ENCODE peak calls at places on chromosomes 4 and X, in ten cellular contexts. A is chondrocyte, I is hepatocyte, X is endothelial cell, E is cardiac fibroblast, B is MCF 10A, K is OCI-LY7, Z is astrocyte of the spinal cord, Y is GM23338, D is Calu3. L is an unnamed sample.

GRCh38 chr4:183404016-183404415 is 40.4 kb upstream of the CDKN2AIP start:
- DNase-seq in A (peak; percentile 63), D (no peak), I (no peak), B (no peak), Y (no peak), E (no peak), K (no peak), X (no peak), Z (no peak), L (no peak)

GRCh38 chrX:51837926-51838325 is 55.5 kb upstream of the MAGED1 start:
- DNase-seq in D (peak; percentile 51), X (no peak), A (no peak), I (peak; percentile 56), Z (peak; percentile 48), Y (no peak), E (peak; percentile 60), B (peak; percentile 27), K (no peak), L (no peak)

GRCh38 chr4:43224591-43224990 is 332.1 kb downstream of the GRXCR1 start:
- DNase-seq in Z (no peak), B (no peak), E (peak; percentile 32), X (no peak), I (no peak), K (peak; percentile 1), Y (no peak), A (no peak), D (no peak), L (no peak)

GRCh38 chr4:99402765-99403164 is 32.4 kb downstream of the ADH7 start:
- DNase-seq in D (no peak), Y (peak; percentile 38), X (no peak), A (no peak), E (no peak), K (no peak), B (no peak), Z (no peak), I (no peak), L (no peak)

GRCh38 chr4:35525192-35525978 is 718.9 kb downstream of the ARAP2 start:
- DNase-seq in D (no peak), Y (peak; percentile 68), Z (no peak), A (peak; percentile 86), E (no peak), I (no peak), B (no peak), K (no peak), X (no peak), L (no peak)

GRCh38 chr4:129999156-129999555 is 903.2 kb downstream of the C4orf33 start:
- DNase-seq in E (no peak), B (no peak), Y (no peak), X (no peak), K (no peak), Z (no peak), A (no peak), D (no peak), I (no peak), L (no peak)

GRCh38 chr4:88109123-88109864 is 49.1 kb downstream of the ABCG2 start:
- DNase-seq in Z (no peak), A (no peak), B (no peak), Y (no peak), X (no peak), K (no peak), D (no peak), I (no peak), E (no peak), L (no peak)

GRCh38 chr4:10087152-10087791 is 29.3 kb downstream of the WDR1 start:
- DNase-seq in Y (no peak), Z (no peak), E (no peak), I (no peak), X (no peak), B (no peak), A (peak; percentile 85), K (no peak), D (no peak), L (no peak)

GRCh38 chr4:148265627-148266026 is 176.6 kb downstream of the NR3C2 start:
- DNase-seq in I (peak; percentile 16), Z (no peak), Y (no peak), D (no peak), B (no peak), K (no peak), X (no peak), E (no peak), A (no peak), L (no peak)

GRCh38 chr4:68180858-68181531 is 51.3 kb upstream of the TMPRSS11F start:
- DNase-seq in A (no peak), Z (peak; percentile 13), Y (no peak), K (no peak), B (peak; percentile 67), E (peak; percentile 15), I (no peak), D (no peak), X (no peak), L (no peak)

GRCh38 chr4:68176904-68177303 is 47.2 kb upstream of the TMPRSS11F start:
- DNase-seq in I (no peak), E (no peak), Z (no peak), B (no peak), K (no peak), A (no peak), Y (no peak), D (no peak), X (no peak), L (no peak)

GRCh38 chr4:68175562-68176155 is 46.0 kb upstream of the TMPRSS11F start:
- DNase-seq in E (peak; percentile 71), K (peak; percentile 64), I (peak; percentile 82), Y (peak; percentile 87), B (peak; percentile 81), D (peak; percentile 53), Z (peak; percentile 70), X (peak; percentile 61), A (no peak), L (peak; percentile 57)

GRCh38 chr4:68182382-68182820 is 52.7 kb upstream of the TMPRSS11F start:
- DNase-seq in B (no peak), E (no peak), Y (no peak), D (no peak), X (no peak), Z (no peak), A (peak; percentile 76), I (no peak), K (no peak), L (no peak)

DNA sequence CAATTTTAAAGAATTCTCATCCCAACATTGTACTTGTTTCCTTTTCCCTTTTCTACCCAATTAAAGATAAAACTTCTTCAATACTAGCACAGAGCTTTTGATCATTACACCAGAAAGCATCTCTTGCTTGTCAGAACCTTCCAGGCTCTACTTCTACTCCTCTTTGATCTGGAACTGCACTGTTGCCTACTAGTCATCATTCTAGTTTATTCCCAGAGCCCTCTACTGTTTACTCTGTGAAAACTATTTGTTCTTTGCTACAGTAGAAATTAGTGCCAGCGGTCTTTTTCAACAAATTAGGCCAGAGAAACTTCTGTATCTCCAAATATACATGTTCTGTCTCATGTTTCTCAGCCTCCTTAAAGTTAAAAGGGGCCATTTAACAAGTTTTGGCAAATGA is 46.8 kb upstream of the TMPRSS11F start:
- DNase-seq in I (peak; percentile 7), X (no peak), D (no peak), K (peak; percentile 1), A (no peak), E (peak; percentile 2), B (peak; percentile 4), Z (no peak), Y (no peak), L (no peak)
- TF ChIP-seq CTCF in I (peak; percentile 15), X (no peak), D (no peak), K (peak; percentile 28), A (no peak), E (no peak), B (no peak), Z (no peak), Y (peak; percentile 22), L (no peak)

DNA sequence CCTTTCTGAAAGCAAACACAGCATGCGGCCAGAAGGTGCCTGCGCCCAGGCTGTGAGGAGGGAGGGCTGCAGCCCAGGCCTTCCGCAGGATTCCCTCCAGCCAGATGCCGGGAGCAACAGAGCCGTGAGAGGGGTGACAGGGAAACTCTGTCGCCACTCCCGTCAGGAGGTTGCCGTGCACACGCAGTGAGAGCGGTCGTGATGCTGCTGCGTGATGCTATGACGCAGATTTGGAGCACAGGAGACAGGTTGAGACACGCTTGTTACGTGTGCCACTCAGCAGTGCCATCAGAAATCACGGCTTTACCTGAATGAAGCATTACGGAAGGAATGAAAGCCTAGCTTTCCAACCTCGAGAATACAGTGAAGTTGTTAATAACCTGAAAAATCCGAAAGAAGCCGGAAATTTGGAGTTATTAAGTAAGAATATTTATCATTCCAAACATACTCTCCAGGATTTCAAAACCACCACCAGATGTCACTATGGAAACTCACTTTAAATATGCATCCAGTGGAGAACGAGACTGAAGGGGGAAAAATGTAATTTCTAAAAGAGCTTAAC is 54.4 kb downstream of the FAT1 start:
- DNase-seq in B (peak; percentile 56), A (no peak), I (peak; percentile 58), X (no peak), E (peak; percentile 83), Z (peak; percentile 78), D (no peak), K (peak; percentile 16), Y (peak; percentile 73), L (no peak)
- TF ChIP-seq CTCF in B (peak; percentile 18), A (peak; percentile 86), I (peak; percentile 65), X (peak; percentile 36), E (peak; percentile 39), Z (peak; percentile 37), D (peak; percentile 30), K (peak; percentile 72), Y (peak; percentile 47), L (peak; percentile 15)

GRCh38 chrX:49000640-49001039 is 1.4 kb downstream of the GRIPAP1 start:
- DNase-seq in Y (no peak), K (no peak), E (no peak), X (no peak), A (peak; percentile 19), B (no peak), Z (no peak), D (no peak), I (no peak), L (no peak)
- TF ChIP-seq CTCF in Y (no peak), K (no peak), E (no peak), X (no peak), A (no peak), B (no peak), Z (no peak), D (no peak), I (no peak), L (no peak)

GRCh38 chr4:180057891-180058643 is 2185.1 kb upstream of the TENM3 start:
- DNase-seq in E (peak; percentile 17), A (peak; percentile 89), I (peak; percentile 27), Y (peak; percentile 66), Z (peak; percentile 17), D (peak; percentile 36), B (peak; percentile 57), X (peak; percentile 54), K (no peak), L (peak; percentile 59)

GRCh38 chr4:180058731-180059215 is 2184.4 kb upstream of the TENM3 start:
- DNase-seq in X (peak; percentile 60), I (peak; percentile 72), A (peak; percentile 80), Z (peak; percentile 79), E (peak; percentile 37), D (peak; percentile 32), B (peak; percentile 74), Y (peak; percentile 89), K (no peak), L (peak; percentile 72)

GRCh38 chr4:180059216-180059881 is 2183.9 kb upstream of the TENM3 start:
- DNase-seq in X (peak; percentile 31), A (no peak), B (no peak), Z (peak; percentile 9), Y (peak; percentile 55), K (no peak), D (no peak), E (no peak), I (peak; percentile 56), L (peak; percentile 60)

GRCh38 chr4:180057198-180057821 is 2185.9 kb upstream of the TENM3 start:
- DNase-seq in K (no peak), I (no peak), Z (peak; percentile 6), X (peak; percentile 27), E (no peak), D (no peak), B (no peak), Y (peak; percentile 53), A (no peak), L (no peak)

GRCh38 chr4:180060159-180060889 is 2182.9 kb upstream of the TENM3 start:
- DNase-seq in Y (peak; percentile 23), X (no peak), K (no peak), Z (peak; percentile 52), B (peak; percentile 67), A (no peak), E (no peak), D (no peak), I (peak; percentile 37), L (no peak)
- TF ChIP-seq CTCF in Y (peak; percentile 31), X (no peak), K (no peak), Z (peak; percentile 48), B (peak; percentile 17), A (peak; percentile 69), E (no peak), D (no peak), I (peak; percentile 51), L (no peak)

L was measured in nephron progenitor cell.